ENCODE peak calls at places on chromosome 11, in seven cellular contexts. P, T, C, R, Q, H and V are unnamed samples.

GRCh38 chr11:6742260-6742659 is 29.5 kb downstream of the OR2AG2 start:
- DNase-seq in P (no peak), T (no peak), C (no peak), R (no peak), Q (no peak), H (no peak), V (no peak)

GRCh38 chr11:21622995-21623394 is 569.9 kb upstream of the ANO5 start:
- DNase-seq in P (no peak), T (no peak), C (no peak), R (no peak), Q (no peak), H (no peak), V (no peak)

GRCh38 chr11:78742430-78742829 is 167.8 kb upstream of the NARS2 start:
- DNase-seq in P (no peak), T (peak; percentile 12), C (no peak), R (no peak), Q (peak; percentile 87), H (no peak), V (no peak)

GRCh38 chr11:20093775-20094174 is 66.5 kb downstream of the DBX1 start:
- DNase-seq in P (no peak), T (peak; percentile 97), C (no peak), R (no peak), Q (no peak), H (no peak), V (no peak)

GRCh38 chr11:75351541-75352416 is at the start of gene ARRB1:
- DNase-seq in P (no peak), T (no peak), C (no peak), R (peak; percentile 89), Q (peak; percentile 92), H (no peak), V (peak; percentile 85)

GRCh38 chr11:111441443-111441842 is 62.4 kb upstream of the POU2AF1 start:
- DNase-seq in P (no peak), T (no peak), C (no peak), R (no peak), Q (no peak), H (no peak), V (no peak)

GRCh38 chr11:9250139-9250582 is 15.0 kb downstream of the DENND5A start:
- DNase-seq in P (no peak), T (peak; percentile 67), C (peak; percentile 79), R (no peak), Q (no peak), H (peak; percentile 35), V (peak; percentile 63)

GRCh38 chr11:26947904-26948639 is 45.8 kb upstream of the FIBIN start:
- DNase-seq in P (no peak), T (no peak), C (no peak), R (no peak), Q (no peak), H (no peak), V (no peak)

GRCh38 chr11:16897460-16898061 is 116.7 kb downstream of the PLEKHA7 start:
- DNase-seq in P (no peak), T (no peak), C (no peak), R (no peak), Q (no peak), H (no peak), V (no peak)

GRCh38 chr11:86524603-86525352 is 147.6 kb downstream of the ME3 start:
- DNase-seq in P (peak; percentile 26), T (no peak), C (no peak), R (no peak), Q (no peak), H (no peak), V (no peak)

GRCh38 chr11:64201524-64201923 is 5.0 kb upstream of the FERMT3 start:
- DNase-seq in P (no peak), T (no peak), C (no peak), R (no peak), Q (no peak), H (no peak), V (no peak)

GRCh38 chr11:102513869-102514268 is 16.7 kb downstream of the MMP7 start:
- DNase-seq in P (no peak), T (no peak), C (no peak), R (no peak), Q (no peak), H (no peak), V (no peak)

GRCh38 chr11:120612363-120613263 is 101.1 kb downstream of the GRIK4 start:
- DNase-seq in P (no peak), T (no peak), C (peak; percentile 52), R (no peak), Q (no peak), H (peak; percentile 90), V (no peak)

GRCh38 chr11:132430352-132431091 is 1060.1 kb downstream of the NTM start:
- DNase-seq in P (no peak), T (no peak), C (no peak), R (no peak), Q (no peak), H (no peak), V (no peak)

GRCh38 chr11:65425105-65425970 is 2.7 kb downstream of the NEAT1 start:
- DNase-seq in P (peak; percentile 42), T (no peak), C (peak; percentile 87), R (peak; percentile 85), Q (peak; percentile 85), H (no peak), V (peak; percentile 86)

GRCh38 chr11:18144243-18144642 is 11.9 kb downstream of the MRGPRX3 start:
- DNase-seq in P (no peak), T (no peak), C (no peak), R (no peak), Q (no peak), H (no peak), V (no peak)

GRCh38 chr11:110177057-110177397 is 83.8 kb downstream of the ZC3H12C start:
- DNase-seq in P (no peak), T (no peak), C (no peak), R (peak; percentile 52), Q (no peak), H (no peak), V (no peak)

GRCh38 chr11:109423114-109423859 is 1.3 kb downstream of the C11orf87 start:
- DNase-seq in P (no peak), T (no peak), C (no peak), R (no peak), Q (no peak), H (no peak), V (peak; percentile 5)

GRCh38 chr11:129302386-129303101 is 73.1 kb upstream of the BARX2 start:
- DNase-seq in P (no peak), T (no peak), C (no peak), R (no peak), Q (no peak), H (no peak), V (no peak)

GRCh38 chr11:19187101-19187500 is 14.7 kb downstream of the CSRP3 start:
- DNase-seq in P (no peak), T (no peak), C (no peak), R (no peak), Q (no peak), H (no peak), V (no peak)

GRCh38 chr11:209275-210121 is 2.0 kb downstream of the RIC8A start:
- DNase-seq in P (no peak), T (no peak), C (no peak), R (peak; percentile 86), Q (peak; percentile 87), H (no peak), V (peak; percentile 37)

GRCh38 chr11:120908521-120909181 is 115.3 kb upstream of the TBCEL start:
- DNase-seq in P (no peak), T (no peak), C (no peak), R (peak; percentile 80), Q (no peak), H (no peak), V (peak; percentile 95)

GRCh38 chr11:62552931-62553838 is 6.6 kb upstream of the AHNAK start:
- DNase-seq in P (peak; percentile 91), T (peak; percentile 80), C (no peak), R (peak; percentile 85), Q (peak; percentile 97), H (no peak), V (peak; percentile 96)

GRCh38 chr11:102807921-102808320 is 10.0 kb upstream of the MMP1 start:
- DNase-seq in P (peak; percentile 75), T (no peak), C (no peak), R (no peak), Q (no peak), H (no peak), V (no peak)

GRCh38 chr11:82676483-82677094 is 57.1 kb downstream of the FAM181B start:
- DNase-seq in P (no peak), T (no peak), C (no peak), R (no peak), Q (no peak), H (no peak), V (no peak)
- TF ChIP-seq CTCF in P (peak; percentile 74), T (peak; percentile 31), C (peak; percentile 48), R (no peak), Q (no peak), H (peak; percentile 59), V (peak; percentile 58)

GRCh38 chr11:123188508-123189165 is 6.4 kb downstream of the CLMP start:
- DNase-seq in P (no peak), T (peak; percentile 73), C (no peak), R (no peak), Q (peak; percentile 63), H (no peak), V (no peak)
- TF ChIP-seq CTCF in P (no peak), T (peak; percentile 38), C (no peak), R (no peak), Q (no peak), H (no peak), V (no peak)

GRCh38 chr11:66545701-66546367 is at the start of gene ZDHHC24:
- DNase-seq in P (peak; percentile 90), T (peak; percentile 92), C (peak; percentile 95), R (peak; percentile 98), Q (peak; percentile 99), H (peak; percentile 85), V (peak; percentile 96)
- TF ChIP-seq CTCF in P (no peak), T (no peak), C (no peak), R (no peak), Q (no peak), H (no peak), V (no peak)

DNA sequence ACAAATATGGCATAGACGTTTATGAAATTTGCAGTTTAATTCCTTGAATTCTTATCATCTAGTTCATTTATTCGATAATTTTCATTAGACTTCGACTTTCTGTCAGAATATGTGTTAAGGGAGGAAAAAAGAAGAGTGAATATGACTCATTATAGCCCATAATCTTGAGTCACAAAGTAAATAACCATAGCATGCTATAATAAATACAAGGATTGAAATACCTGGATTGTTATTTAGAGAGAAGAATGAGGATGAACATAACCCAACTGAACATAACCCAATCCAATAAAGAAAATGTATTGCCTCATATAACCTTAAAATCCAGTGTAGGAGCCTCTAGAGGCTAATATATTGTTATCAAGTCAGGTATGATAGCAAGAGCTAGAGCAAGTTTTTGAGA is 1858.3 kb upstream of the RAG2 start:
- DNase-seq in P (no peak), T (no peak), C (no peak), R (no peak), Q (no peak), H (no peak), V (no peak)
- TF ChIP-seq CTCF in P (no peak), T (no peak), C (no peak), R (no peak), Q (no peak), H (no peak), V (no peak)